ENCODE peak calls at places on chromosome 5, in five cellular contexts. One of them, this sample, is unnamed.

GRCh38 chr5:151912360-151912759 is 12.3 kb downstream of the GLRA1 start:
- DNase-seq in glutamatergic neuron: no peak
- DNase-seq in cardiac fibroblast: no peak
- DNase-seq in cardiac muscle cell: peak
- DNase-seq in transverse colon: no peak
- DNase-seq in this sample: no peak

GRCh38 chr5:36744678-36745659 is 131.6 kb upstream of the NIPBL start:
- DNase-seq in cardiac fibroblast: peak
- DNase-seq in glutamatergic neuron: peak
- DNase-seq in cardiac muscle cell: peak
- DNase-seq in transverse colon: peak
- DNase-seq in this sample: peak

GRCh38 chr5:158056426-158056825 is 197.5 kb upstream of the CLINT1 start:
- DNase-seq in glutamatergic neuron: no peak
- DNase-seq in transverse colon: no peak
- DNase-seq in cardiac fibroblast: peak
- DNase-seq in cardiac muscle cell: peak
- DNase-seq in this sample: no peak

GRCh38 chr5:32710335-32710858 is 724 bp upstream of the NPR3 start:
- DNase-seq in cardiac fibroblast: no peak
- DNase-seq in transverse colon: peak
- DNase-seq in glutamatergic neuron: peak
- DNase-seq in cardiac muscle cell: no peak
- DNase-seq in this sample: peak

GRCh38 chr5:150293091-150293941 is 3.7 kb upstream of the CAMK2A start:
- DNase-seq in glutamatergic neuron: no peak
- DNase-seq in transverse colon: no peak
- DNase-seq in cardiac muscle cell: no peak
- DNase-seq in cardiac fibroblast: no peak
- DNase-seq in this sample: no peak

GRCh38 chr5:77957931-77958476 is 181.9 kb upstream of the TBCA start:
- DNase-seq in cardiac muscle cell: no peak
- DNase-seq in glutamatergic neuron: peak
- DNase-seq in transverse colon: no peak
- DNase-seq in cardiac fibroblast: no peak
- DNase-seq in this sample: peak

GRCh38 chr5:95835682-95836405 is 13.3 kb upstream of the GLRX start:
- DNase-seq in cardiac fibroblast: peak
- DNase-seq in cardiac muscle cell: no peak
- DNase-seq in glutamatergic neuron: no peak
- DNase-seq in transverse colon: no peak
- DNase-seq in this sample: no peak

GRCh38 chr5:135535820-135536801 is at the start of gene NEUROG1:
- DNase-seq in cardiac fibroblast: no peak
- DNase-seq in transverse colon: no peak
- DNase-seq in glutamatergic neuron: peak
- DNase-seq in cardiac muscle cell: no peak
- DNase-seq in this sample: peak

GRCh38 chr5:37836173-37837100 is 3.4 kb downstream of the GDNF start:
- DNase-seq in cardiac muscle cell: peak
- DNase-seq in glutamatergic neuron: peak
- DNase-seq in transverse colon: no peak
- DNase-seq in cardiac fibroblast: peak
- DNase-seq in this sample: peak

GRCh38 chr5:135058326-135058725 is 24.3 kb upstream of the PITX1 start:
- DNase-seq in transverse colon: no peak
- DNase-seq in cardiac muscle cell: no peak
- DNase-seq in cardiac fibroblast: no peak
- DNase-seq in glutamatergic neuron: no peak
- DNase-seq in this sample: no peak

GRCh38 chr5:68883441-68883840 is 210.4 kb upstream of the SLC30A5 start:
- DNase-seq in cardiac muscle cell: no peak
- DNase-seq in glutamatergic neuron: no peak
- DNase-seq in cardiac fibroblast: no peak
- DNase-seq in transverse colon: no peak
- DNase-seq in this sample: no peak

GRCh38 chr5:138653502-138653901 is 78.3 kb upstream of the HSPA9 start:
- DNase-seq in transverse colon: no peak
- DNase-seq in cardiac muscle cell: peak
- DNase-seq in cardiac fibroblast: peak
- DNase-seq in glutamatergic neuron: no peak
- DNase-seq in this sample: no peak

GRCh38 chr5:98769256-98770157 is 4.0 kb upstream of the RGMB start:
- DNase-seq in cardiac fibroblast: peak
- DNase-seq in transverse colon: peak
- DNase-seq in cardiac muscle cell: peak
- DNase-seq in glutamatergic neuron: peak
- DNase-seq in this sample: peak

GRCh38 chr5:142872795-142873194 is 102.6 kb downstream of the ARHGAP26 start:
- DNase-seq in cardiac fibroblast: peak
- DNase-seq in cardiac muscle cell: peak
- DNase-seq in transverse colon: peak
- DNase-seq in glutamatergic neuron: no peak
- DNase-seq in this sample: no peak

GRCh38 chr5:114467729-114468128 is 105.9 kb downstream of the KCNN2 start:
- DNase-seq in cardiac fibroblast: no peak
- DNase-seq in transverse colon: no peak
- DNase-seq in cardiac muscle cell: no peak
- DNase-seq in glutamatergic neuron: no peak
- DNase-seq in this sample: no peak

GRCh38 chr5:142529626-142530278 is 156.1 kb downstream of the FGF1 start:
- DNase-seq in glutamatergic neuron: no peak
- DNase-seq in transverse colon: no peak
- DNase-seq in cardiac fibroblast: peak
- DNase-seq in cardiac muscle cell: peak
- DNase-seq in this sample: no peak

GRCh38 chr5:68239485-68239884 is 23.9 kb downstream of the PIK3R1 start:
- DNase-seq in glutamatergic neuron: peak
- DNase-seq in transverse colon: peak
- DNase-seq in cardiac fibroblast: peak
- DNase-seq in cardiac muscle cell: peak
- DNase-seq in this sample: no peak

GRCh38 chr5:79508354-79508753 is 5.6 kb downstream of the HOMER1 start:
- DNase-seq in transverse colon: no peak
- DNase-seq in cardiac fibroblast: no peak
- DNase-seq in cardiac muscle cell: no peak
- DNase-seq in glutamatergic neuron: no peak
- DNase-seq in this sample: no peak

GRCh38 chr5:132655821-132656773 is 1.9 kb upstream of the IL13 start:
- DNase-seq in cardiac muscle cell: no peak
- DNase-seq in cardiac fibroblast: peak
- DNase-seq in glutamatergic neuron: peak
- DNase-seq in transverse colon: no peak
- DNase-seq in this sample: no peak

GRCh38 chr5:58999804-59000595 is 417.1 kb downstream of the RAB3C start:
- DNase-seq in cardiac muscle cell: no peak
- DNase-seq in glutamatergic neuron: peak
- DNase-seq in transverse colon: no peak
- DNase-seq in cardiac fibroblast: no peak
- DNase-seq in this sample: no peak

GRCh38 chr5:159712672-159713071 is 203.6 kb upstream of the ADRA1B start:
- DNase-seq in cardiac muscle cell: no peak
- DNase-seq in cardiac fibroblast: no peak
- DNase-seq in glutamatergic neuron: no peak
- DNase-seq in transverse colon: no peak
- DNase-seq in this sample: no peak

GRCh38 chr5:114249838-114250237 is 112.0 kb upstream of the KCNN2 start:
- DNase-seq in cardiac muscle cell: no peak
- DNase-seq in transverse colon: no peak
- DNase-seq in cardiac fibroblast: no peak
- DNase-seq in glutamatergic neuron: no peak
- DNase-seq in this sample: no peak

DNA sequence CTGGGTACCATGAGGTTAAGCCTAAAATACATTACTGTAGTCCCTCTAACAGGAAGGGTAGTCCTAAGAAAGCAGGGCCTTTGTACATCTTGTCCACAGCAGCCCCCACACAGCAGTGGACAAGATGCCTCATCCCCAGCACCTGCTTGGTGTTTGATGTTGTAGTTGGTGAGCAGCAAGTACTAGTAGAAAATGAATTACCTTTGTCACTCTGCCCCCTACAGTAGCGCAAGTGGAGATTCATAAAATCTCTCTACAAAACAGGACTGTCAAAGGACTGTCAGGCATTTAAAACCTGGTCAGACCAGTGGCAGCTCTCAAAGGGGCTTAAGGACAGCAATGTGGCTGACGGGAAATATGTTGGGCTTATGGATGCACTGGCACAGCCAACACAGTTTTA is 122.5 kb downstream of the TMEM174 start:
- DNase-seq in transverse colon: no peak
- DNase-seq in cardiac muscle cell: no peak
- DNase-seq in glutamatergic neuron: no peak
- DNase-seq in cardiac fibroblast: no peak
- DNase-seq in this sample: no peak
- TF ChIP-seq CTCF in transverse colon: no peak
- TF ChIP-seq CTCF in cardiac muscle cell: no peak
- TF ChIP-seq CTCF in glutamatergic neuron: peak
- TF ChIP-seq CTCF in cardiac fibroblast: no peak
- TF ChIP-seq CTCF in this sample: no peak

GRCh38 chr5:127042593-127042992 is 12.2 kb upstream of the MARCHF3 start:
- DNase-seq in glutamatergic neuron: no peak
- DNase-seq in cardiac muscle cell: peak
- DNase-seq in transverse colon: no peak
- DNase-seq in cardiac fibroblast: peak
- DNase-seq in this sample: no peak
- TF ChIP-seq CTCF in glutamatergic neuron: no peak
- TF ChIP-seq CTCF in cardiac muscle cell: peak
- TF ChIP-seq CTCF in transverse colon: no peak
- TF ChIP-seq CTCF in cardiac fibroblast: peak
- TF ChIP-seq CTCF in this sample: no peak

GRCh38 chr5:157024213-157024959 is 34.5 kb downstream of the HAVCR1 start:
- DNase-seq in cardiac fibroblast: no peak
- DNase-seq in transverse colon: no peak
- DNase-seq in glutamatergic neuron: no peak
- DNase-seq in cardiac muscle cell: no peak
- DNase-seq in this sample: no peak

GRCh38 chr5:157030692-157031091 is 28.2 kb downstream of the HAVCR1 start:
- DNase-seq in cardiac muscle cell: no peak
- DNase-seq in cardiac fibroblast: no peak
- DNase-seq in transverse colon: no peak
- DNase-seq in glutamatergic neuron: no peak
- DNase-seq in this sample: no peak

GRCh38 chr5:157025093-157025698 is 33.7 kb downstream of the HAVCR1 start:
- DNase-seq in cardiac muscle cell: no peak
- DNase-seq in transverse colon: peak
- DNase-seq in cardiac fibroblast: no peak
- DNase-seq in glutamatergic neuron: no peak
- DNase-seq in this sample: no peak

GRCh38 chr5:157029457-157029856 is 29.5 kb downstream of the HAVCR1 start:
- DNase-seq in glutamatergic neuron: no peak
- DNase-seq in cardiac fibroblast: no peak
- DNase-seq in cardiac muscle cell: no peak
- DNase-seq in transverse colon: no peak
- DNase-seq in this sample: no peak

DNA sequence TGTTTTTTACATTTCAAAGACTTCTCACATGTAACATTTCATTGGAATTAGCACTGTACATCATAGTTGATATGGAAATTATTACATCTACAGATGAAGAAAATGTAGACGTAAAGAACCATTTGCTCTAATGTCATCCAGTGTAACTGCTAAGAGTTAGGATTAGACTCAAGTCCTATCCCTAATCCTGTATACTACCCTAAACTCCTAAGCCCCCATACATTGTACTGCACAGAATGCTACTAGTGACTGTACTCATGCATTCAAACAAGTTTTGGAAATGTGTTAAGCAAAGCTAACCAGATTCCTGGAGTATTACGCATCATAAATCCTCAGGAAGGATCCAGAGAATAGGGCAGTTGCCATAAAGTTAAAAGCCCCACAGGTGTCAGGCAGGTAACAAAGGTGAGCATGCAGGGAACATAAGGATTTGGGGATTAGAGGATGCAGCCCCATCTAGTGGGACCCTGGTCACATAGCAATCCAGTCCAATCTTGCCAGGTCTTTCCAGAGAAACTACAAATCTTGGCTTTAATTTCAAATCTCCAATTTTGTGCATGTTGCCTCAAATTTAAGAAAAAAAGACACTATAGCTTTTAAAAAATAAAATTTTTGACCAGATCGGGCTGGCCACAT is 32.0 kb downstream of the HAVCR1 start:
- DNase-seq in cardiac fibroblast: no peak
- DNase-seq in transverse colon: peak
- DNase-seq in glutamatergic neuron: no peak
- DNase-seq in cardiac muscle cell: no peak
- DNase-seq in this sample: no peak
- TF ChIP-seq CTCF in cardiac fibroblast: no peak
- TF ChIP-seq CTCF in transverse colon: peak
- TF ChIP-seq CTCF in glutamatergic neuron: peak
- TF ChIP-seq CTCF in cardiac muscle cell: no peak
- TF ChIP-seq CTCF in this sample: peak

GRCh38 chr5:14364576-14365472 is 216.8 kb upstream of the OTULINL start:
- DNase-seq in cardiac fibroblast: no peak
- DNase-seq in glutamatergic neuron: no peak
- DNase-seq in transverse colon: no peak
- DNase-seq in cardiac muscle cell: no peak
- DNase-seq in this sample: peak
- TF ChIP-seq CTCF in cardiac fibroblast: peak
- TF ChIP-seq CTCF in glutamatergic neuron: peak
- TF ChIP-seq CTCF in transverse colon: peak
- TF ChIP-seq CTCF in cardiac muscle cell: peak
- TF ChIP-seq CTCF in this sample: peak